ENCODE peak calls at places on chromosome 20, in seven cellular contexts. R is OCI-LY7, S is neural progenitor cell, U is PC-3, E is SK-N-SH, J is HCT116, P is MM.1S. C is an unnamed sample. For H3K9me3, the result is how much of the 10 kb centered on the place peaks cover.

GRCh38 chr20:42483694-42484303 is 705.9 kb downstream of the PTPRT start:
- DNase-seq in E (peak), S (peak), R (peak), U (no peak), J (no peak), P (peak), C (peak)

GRCh38 chr20:51713213-51713598 is 55.0 kb downstream of the ATP9A start:
- DNase-seq in S (no peak), J (no peak), E (no peak), P (no peak), U (no peak), R (no peak), C (no peak)

GRCh38 chr20:63945921-63946920 is 10.0 kb downstream of the UCKL1 start:
- DNase-seq in E (no peak), J (no peak), U (no peak), R (no peak), S (no peak), P (no peak), C (no peak)

GRCh38 chr20:39986231-39986904 is 702.7 kb downstream of the MAFB start:
- DNase-seq in P (peak), J (no peak), R (no peak), U (no peak), S (peak), E (peak), C (peak)

GRCh38 chr20:46139908-46140482 is 21.9 kb downstream of the CD40 start:
- DNase-seq in P (no peak), J (no peak), U (no peak), S (peak), E (peak), R (no peak), C (no peak)

GRCh38 chr20:31890646-31891045 is 20.2 kb downstream of the TTLL9 start:
- DNase-seq in U (no peak), E (no peak), R (no peak), J (no peak), P (no peak), S (no peak), C (no peak)

GRCh38 chr20:38617011-38617829 is 15.6 kb downstream of the ARHGAP40 start:
- DNase-seq in E (no peak), S (no peak), P (no peak), J (no peak), R (no peak), U (peak), C (no peak)

GRCh38 chr20:34124469-34125249 is 12.6 kb upstream of the EIF2S2 start:
- DNase-seq in E (peak), J (no peak), U (no peak), P (peak), S (no peak), R (peak), C (no peak)

GRCh38 chr20:53164072-53164471 is 191.9 kb downstream of the TSHZ2 start:
- DNase-seq in S (no peak), U (no peak), E (no peak), P (no peak), R (no peak), J (no peak), C (no peak)

GRCh38 chr20:59705651-59706101 is 101.3 kb downstream of the PHACTR3 start:
- DNase-seq in P (no peak), U (no peak), J (no peak), R (peak), E (no peak), S (no peak), C (no peak)

GRCh38 chr20:64080013-64080812 is at the start of gene OPRL1:
- DNase-seq in R (no peak), S (peak), P (no peak), U (peak), E (no peak), J (no peak), C (no peak)

GRCh38 chr20:63363981-63364536 is 2.9 kb upstream of the CHRNA4 start:
- DNase-seq in E (no peak), R (no peak), J (no peak), S (peak), P (no peak), U (no peak), C (no peak)

GRCh38 chr20:62624325-62624690 is 18.0 kb upstream of the SLCO4A1 start:
- DNase-seq in P (peak), S (no peak), U (peak), J (no peak), E (no peak), R (peak), C (peak)

GRCh38 chr20:41177636-41178035 is 40.3 kb downstream of the PLCG1 start:
- DNase-seq in P (no peak), U (peak), S (no peak), J (peak), R (no peak), E (no peak), C (peak)

GRCh38 chr20:3786126-3786484 is 435 bp downstream of the CENPB start:
- DNase-seq in R (no peak), P (no peak), S (peak), U (peak), E (peak), J (no peak), C (peak)

GRCh38 chr20:44180814-44181213 is 6.2 kb downstream of the JPH2 start:
- DNase-seq in P (no peak), U (no peak), E (no peak), S (peak), J (no peak), R (no peak), C (peak)

GRCh38 chr20:39195495-39196129 is 233.5 kb downstream of the DHX35 start:
- DNase-seq in E (peak), R (no peak), U (no peak), P (no peak), S (peak), J (no peak), C (peak)

GRCh38 chr20:32537657-32538525 is 47.2 kb downstream of the NOL4L start:
- DNase-seq in E (peak), U (no peak), R (no peak), S (no peak), J (no peak), P (no peak), C (peak)

GRCh38 chr20:17406191-17406590 is 125.0 kb downstream of the BFSP1 start:
- DNase-seq in R (no peak), J (no peak), E (no peak), S (no peak), U (no peak), P (no peak), C (no peak)

GRCh38 chr20:62409935-62410741 is 3.1 kb upstream of the CABLES2 start:
- DNase-seq in R (peak), E (peak), J (no peak), P (peak), S (peak), U (peak), C (peak)

GRCh38 chr20:56928007-56928406 is 298.9 kb downstream of the TFAP2C start:
- DNase-seq in R (no peak), S (peak), P (no peak), E (no peak), J (no peak), U (no peak), C (no peak)

GRCh38 chr20:9480066-9480465 is 34.3 kb upstream of the LAMP5 start:
- DNase-seq in R (no peak), J (no peak), S (no peak), E (no peak), P (no peak), U (no peak), C (no peak)

GRCh38 chr20:1718604-1719384 is 61.2 kb upstream of the SIRPG start:
- DNase-seq in J (peak), E (no peak), P (no peak), U (peak), R (no peak), S (no peak), C (no peak)

GRCh38 chr20:20192366-20192765 is 140.0 kb downstream of the CFAP61 start:
- DNase-seq in S (no peak), E (no peak), P (no peak), U (no peak), J (no peak), R (no peak), C (no peak)

GRCh38 chr20:25250508-25250907 is 2.6 kb downstream of the PYGB start:
- DNase-seq in R (no peak), E (no peak), U (peak), P (no peak), J (no peak), S (no peak), C (peak)

GRCh38 chr20:2745060-2745910 is 52.7 kb downstream of the EBF4 start:
- DNase-seq in E (no peak), R (no peak), J (no peak), U (no peak), P (peak), S (no peak), C (no peak)

GRCh38 chr20:3777726-3778629 is 3.3 kb downstream of the SPEF1 start:
- DNase-seq in J (no peak), P (no peak), S (peak), R (no peak), U (peak), E (peak), C (peak)

GRCh38 chr20:63398744-63399514 is 37.8 kb upstream of the CHRNA4 start:
- DNase-seq in J (no peak), P (no peak), R (no peak), U (no peak), E (no peak), S (no peak), C (no peak)

GRCh38 chr20:25987073-25987927 is 290.6 kb upstream of the ZNF337 start:
- DNase-seq in P (peak), E (peak), R (peak), U (no peak), J (no peak), S (peak), C (peak)

GRCh38 chr20:58017970-58018530 is 210.4 kb downstream of the ANKRD60 start:
- DNase-seq in P (no peak), S (no peak), U (no peak), R (no peak), J (no peak), E (no peak), C (no peak)

GRCh38 chr20:1934578-1935573 is 39.7 kb downstream of the SIRPA start:
- DNase-seq in J (no peak), P (no peak), R (no peak), E (peak), U (no peak), S (no peak), C (peak)

GRCh38 chr20:24960302-24960801 is 11.3 kb downstream of the CST7 start:
- DNase-seq in J (no peak), U (no peak), R (no peak), S (no peak), E (no peak), P (no peak), C (no peak)

GRCh38 chr20:41148956-41149355 is 11.6 kb downstream of the PLCG1 start:
- DNase-seq in S (no peak), U (no peak), J (no peak), P (no peak), E (no peak), R (no peak), C (no peak)

GRCh38 chr20:52192296-52193007 is 873 bp upstream of the ZFP64 start:
- DNase-seq in R (peak), U (peak), J (peak), P (peak), E (peak), S (peak), C (no peak)

GRCh38 chr20:25608774-25609173 is 15.0 kb downstream of the NANP start:
- DNase-seq in U (no peak), P (no peak), E (no peak), S (no peak), R (no peak), J (no peak), C (no peak)

GRCh38 chr20:13418263-13419229 is 197.5 kb downstream of the ISM1 start:
- DNase-seq in J (no peak), P (no peak), S (no peak), R (no peak), E (no peak), U (no peak), C (no peak)

GRCh38 chr20:44501448-44501847 is 20.4 kb downstream of the SERINC3 start:
- DNase-seq in U (no peak), E (no peak), P (no peak), J (no peak), R (no peak), S (no peak), C (no peak)

DNA sequence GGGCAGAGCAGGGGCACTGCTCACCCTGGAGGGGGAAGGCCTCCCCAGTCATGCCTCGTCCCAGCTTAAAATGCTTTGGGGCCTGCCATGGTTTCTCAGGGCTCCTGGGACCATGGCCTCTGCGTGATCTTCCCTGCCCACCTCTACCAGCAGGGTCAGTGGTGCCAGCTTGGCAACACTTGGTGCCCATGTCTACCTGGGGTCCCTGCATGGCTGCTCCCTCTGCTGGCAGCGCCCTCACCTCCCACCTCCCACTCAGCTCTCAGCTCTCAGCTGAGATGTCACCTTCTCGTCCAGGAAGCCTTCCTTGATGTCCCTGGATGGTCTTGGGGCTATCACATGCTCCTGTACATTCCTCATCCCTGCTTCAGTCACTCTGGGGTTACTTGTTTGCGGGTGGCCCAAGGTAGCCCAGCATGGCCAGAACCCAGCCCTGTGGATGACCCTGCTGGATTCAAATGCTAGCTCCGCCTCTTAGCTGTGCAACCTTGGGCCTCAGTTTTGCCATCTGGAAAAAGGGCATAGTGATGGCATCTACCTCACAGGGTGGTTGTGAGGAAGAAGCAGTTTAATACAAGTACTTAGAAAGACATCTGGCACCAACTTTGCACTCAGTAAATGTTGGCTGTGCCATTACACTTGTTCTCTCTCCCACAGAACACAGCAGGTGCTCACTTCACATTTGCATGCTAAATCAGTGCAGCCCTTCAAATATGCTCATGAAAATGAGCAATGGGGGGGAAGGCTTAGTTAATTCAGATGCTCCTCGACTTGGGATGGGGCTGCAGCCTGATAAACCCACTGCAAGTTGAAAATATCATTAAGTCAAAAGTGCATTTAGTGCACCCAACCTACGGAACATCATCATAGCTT is 53.5 kb upstream of the PTPN1 start:
- DNase-seq in J (no peak), P (no peak), S (no peak), U (no peak), E (peak), R (peak), C (no peak)
- H3K9me3 ChIP-seq in J (under half), P (under half), S (under half), U (under half), E (under half), R (under half), C (under half)

DNA sequence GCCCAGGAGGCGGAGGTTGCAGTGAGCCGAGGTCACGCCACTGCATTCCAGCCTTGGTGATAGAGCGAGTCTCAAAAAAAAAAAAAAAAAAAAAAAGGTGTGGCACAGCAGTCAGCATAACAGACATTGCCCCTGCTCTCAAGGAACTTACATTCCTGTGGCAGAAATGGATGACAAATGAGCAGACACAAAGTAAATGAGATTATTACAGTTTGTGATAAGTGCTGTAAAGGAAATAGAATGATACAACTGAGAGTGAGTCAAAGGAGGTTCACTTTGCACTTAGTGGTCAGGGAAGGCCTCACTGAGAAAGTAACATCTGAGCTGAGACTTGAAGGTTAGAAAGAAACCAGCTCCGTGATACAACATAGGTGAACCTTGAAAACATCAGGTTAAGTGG is 36.4 kb downstream of the CEP250 start:
- DNase-seq in J (no peak), S (no peak), E (no peak), R (no peak), P (no peak), U (no peak), C (no peak)
- TF ChIP-seq EZH2phosphoT487 in J (no peak), S (no peak), E (no peak), R (no peak), P (no peak), U (no peak), C (no peak)

GRCh38 chr20:61159940-61160688 is 91.9 kb upstream of the CDH4 start:
- DNase-seq in P (peak), S (no peak), J (no peak), R (no peak), E (no peak), U (no peak), C (no peak)

GRCh38 chr20:61157301-61157700 is 94.8 kb upstream of the CDH4 start:
- DNase-seq in U (no peak), S (no peak), E (no peak), R (no peak), J (no peak), P (no peak), C (no peak)

GRCh38 chr20:61162506-61162905 is 89.6 kb upstream of the CDH4 start:
- DNase-seq in S (no peak), U (no peak), P (no peak), J (no peak), E (no peak), R (no peak), C (no peak)

GRCh38 chr20:61163027-61163426 is 89.0 kb upstream of the CDH4 start:
- DNase-seq in R (no peak), S (no peak), U (no peak), P (no peak), J (no peak), E (no peak), C (no peak)

GRCh38 chr20:61161649-61162210 is 90.3 kb upstream of the CDH4 start:
- DNase-seq in U (no peak), R (no peak), P (peak), S (no peak), E (no peak), J (no peak), C (no peak)
- TF ChIP-seq CTCF in U (no peak), R (no peak), P (peak), S (no peak), E (no peak), J (no peak), C (no peak)

GRCh38 chr20:15515706-15516105 is 1057.5 kb downstream of the KIF16B start:
- DNase-seq in S (peak), R (no peak), U (peak), E (peak), P (no peak), J (no peak), C (no peak)
- H3K9me3 ChIP-seq in S (under half), R (under half), U (under half), E (under half), P (under half), J (under half), C (under half)

DNA sequence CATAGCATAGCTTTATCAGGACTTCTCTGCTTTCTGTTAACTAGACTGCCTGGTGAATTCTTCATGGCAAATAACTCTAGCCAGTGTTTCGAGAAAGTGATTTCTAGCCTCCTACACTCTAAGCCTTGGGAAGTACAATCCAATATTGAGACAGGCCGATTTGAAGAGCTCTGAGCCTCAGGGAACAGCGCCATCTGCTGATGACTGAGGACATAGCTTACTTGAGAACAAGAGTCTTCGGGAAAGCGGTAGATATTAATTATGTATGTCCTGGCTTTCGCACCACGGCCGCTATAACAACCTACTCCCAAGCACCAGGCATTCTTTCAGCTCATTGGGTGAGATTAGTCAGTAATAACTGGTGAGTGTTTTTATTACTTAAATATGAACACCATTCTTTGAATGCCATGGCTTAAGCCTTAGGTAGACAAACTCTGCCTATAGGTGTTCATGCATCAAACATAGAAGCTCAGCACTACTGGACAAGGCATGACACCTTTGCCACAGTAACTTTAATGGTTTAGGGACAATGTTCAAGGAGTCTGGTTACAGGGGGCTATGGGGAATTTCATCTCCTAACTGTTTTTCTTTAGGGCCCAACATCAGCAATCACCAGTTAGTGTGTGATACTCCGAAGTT is 518.6 kb downstream of the BMP2 start:
- DNase-seq in U (peak), J (peak), P (peak), E (peak), R (peak), S (peak), C (peak)
- TF ChIP-seq EZH2phosphoT487 in U (no peak), J (no peak), P (no peak), E (no peak), R (no peak), S (no peak), C (no peak)

GRCh38 chr20:18532626-18533025 is 24.9 kb downstream of the SEC23B start:
- DNase-seq in E (no peak), U (no peak), R (no peak), J (no peak), P (no peak), S (no peak), C (no peak)

GRCh38 chr20:18533491-18533890 is 25.8 kb downstream of the SEC23B start:
- DNase-seq in P (no peak), U (no peak), R (no peak), S (no peak), J (no peak), E (no peak), C (no peak)

GRCh38 chr20:18537651-18538050 is 29.6 kb upstream of the SMIM26 start:
- DNase-seq in U (peak), J (no peak), R (no peak), S (no peak), E (no peak), P (no peak), C (no peak)

GRCh38 chr20:18533978-18534644 is 26.4 kb downstream of the SEC23B start:
- DNase-seq in P (no peak), U (no peak), R (no peak), J (no peak), E (no peak), S (no peak), C (no peak)
- TF ChIP-seq CTCF in P (no peak), U (no peak), R (no peak), J (no peak), E (no peak), S (no peak), C (no peak)

GRCh38 chr20:10492065-10492464 is 57.0 kb downstream of the SLX4IP start:
- DNase-seq in S (no peak), R (no peak), E (no peak), U (no peak), P (no peak), J (no peak), C (no peak)

GRCh38 chr20:10490706-10491105 is 55.6 kb downstream of the SLX4IP start:
- DNase-seq in E (no peak), S (peak), J (no peak), P (no peak), R (no peak), U (no peak), C (no peak)

GRCh38 chr20:10495173-10495572 is 60.1 kb downstream of the SLX4IP start:
- DNase-seq in S (no peak), E (no peak), J (no peak), R (no peak), U (no peak), P (no peak), C (no peak)

GRCh38 chr20:10489853-10490627 is 54.9 kb downstream of the SLX4IP start:
- DNase-seq in S (no peak), E (no peak), P (no peak), R (no peak), J (no peak), U (peak), C (no peak)

DNA sequence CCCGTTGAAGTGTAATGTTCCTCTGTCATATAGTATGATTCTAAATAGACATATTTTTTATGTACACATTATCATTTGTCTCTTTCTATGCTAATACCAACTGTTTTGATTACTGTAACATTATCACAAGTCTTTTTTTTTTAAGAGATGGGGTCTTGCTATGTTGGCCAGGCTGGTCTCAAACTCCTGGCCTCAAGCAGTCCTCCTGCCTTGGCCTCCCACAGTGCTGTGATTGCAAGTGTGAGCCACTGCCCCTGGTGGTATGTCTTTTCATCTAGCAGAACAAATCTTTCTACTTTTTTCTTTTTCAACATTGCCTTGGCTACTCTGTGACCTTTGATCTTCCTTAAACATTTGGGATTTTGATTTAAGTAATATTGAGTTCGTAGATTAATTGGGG is 57.7 kb downstream of the SLX4IP start:
- DNase-seq in P (no peak), U (no peak), S (no peak), J (no peak), E (no peak), R (no peak), C (no peak)
- H3K9me3 ChIP-seq in P (under half), U (under half), S (under half), J (under half), E (under half), R (under half), C (under half)

C was measured in hepatocyte.